ENCODE peak calls at places on chromosomes 4 and X, in six cellular contexts. One of them, this sample, is unnamed.

GRCh38 chr4:141375855-141376254 is 155.2 kb downstream of the ZNF330 start:
- DNase-seq in aorta: no peak
- DNase-seq in sigmoid colon: no peak
- DNase-seq in psoas muscle: no peak
- DNase-seq in ovary: no peak
- DNase-seq in left ventricle myocardium inferior: no peak
- DNase-seq in this sample: no peak

GRCh38 chr4:59247032-59247431 is 1953.1 kb upstream of the ADGRL3 start:
- DNase-seq in aorta: no peak
- DNase-seq in psoas muscle: no peak
- DNase-seq in sigmoid colon: no peak
- DNase-seq in left ventricle myocardium inferior: no peak
- DNase-seq in ovary: no peak
- DNase-seq in this sample: no peak

GRCh38 chr4:137376312-137376711 is 156.0 kb downstream of the PCDH18 start:
- DNase-seq in ovary: no peak
- DNase-seq in left ventricle myocardium inferior: no peak
- DNase-seq in psoas muscle: no peak
- DNase-seq in aorta: no peak
- DNase-seq in sigmoid colon: no peak
- DNase-seq in this sample: no peak

GRCh38 chr4:24664956-24665355 is 80.6 kb upstream of the DHX15 start:
- DNase-seq in ovary: no peak
- DNase-seq in psoas muscle: no peak
- DNase-seq in aorta: no peak
- DNase-seq in sigmoid colon: no peak
- DNase-seq in left ventricle myocardium inferior: no peak
- DNase-seq in this sample: no peak

GRCh38 chr4:95560791-95561190 is 12.0 kb upstream of the UNC5C start:
- DNase-seq in psoas muscle: no peak
- DNase-seq in ovary: no peak
- DNase-seq in aorta: no peak
- DNase-seq in left ventricle myocardium inferior: no peak
- DNase-seq in sigmoid colon: no peak
- DNase-seq in this sample: no peak

GRCh38 chr4:70197842-70198241 is 2.3 kb downstream of the ODAM start:
- DNase-seq in left ventricle myocardium inferior: no peak
- DNase-seq in sigmoid colon: no peak
- DNase-seq in psoas muscle: no peak
- DNase-seq in aorta: no peak
- DNase-seq in ovary: no peak
- DNase-seq in this sample: no peak

GRCh38 chr4:20445933-20446723 is 194.4 kb downstream of the SLIT2 start:
- DNase-seq in sigmoid colon: no peak
- DNase-seq in psoas muscle: no peak
- DNase-seq in ovary: no peak
- DNase-seq in left ventricle myocardium inferior: no peak
- DNase-seq in aorta: no peak
- DNase-seq in this sample: no peak

GRCh38 chr4:164357957-164358356 is 396.0 kb upstream of the SMIM31 start:
- DNase-seq in sigmoid colon: no peak
- DNase-seq in ovary: no peak
- DNase-seq in left ventricle myocardium inferior: no peak
- DNase-seq in aorta: no peak
- DNase-seq in psoas muscle: no peak
- DNase-seq in this sample: no peak

GRCh38 chr4:2186865-2187172 is 55.1 kb downstream of the HAUS3 start:
- DNase-seq in ovary: no peak
- DNase-seq in aorta: no peak
- DNase-seq in psoas muscle: no peak
- DNase-seq in left ventricle myocardium inferior: no peak
- DNase-seq in sigmoid colon: no peak
- DNase-seq in this sample: no peak

GRCh38 chr4:135418353-135418752 is 1216.8 kb upstream of the PABPC4L start:
- DNase-seq in left ventricle myocardium inferior: no peak
- DNase-seq in aorta: no peak
- DNase-seq in psoas muscle: no peak
- DNase-seq in sigmoid colon: no peak
- DNase-seq in ovary: no peak
- DNase-seq in this sample: no peak

GRCh38 chrX:9352683-9353430 is 112.0 kb upstream of the TBL1X start:
- DNase-seq in sigmoid colon: no peak
- DNase-seq in psoas muscle: no peak
- DNase-seq in ovary: no peak
- DNase-seq in left ventricle myocardium inferior: no peak
- DNase-seq in aorta: peak; percentile 65
- DNase-seq in this sample: no peak

GRCh38 chr4:106314960-106315359 is 1.0 kb downstream of the TBCK start:
- DNase-seq in sigmoid colon: no peak
- DNase-seq in ovary: no peak
- DNase-seq in aorta: no peak
- DNase-seq in left ventricle myocardium inferior: no peak
- DNase-seq in psoas muscle: no peak
- DNase-seq in this sample: no peak

GRCh38 chrX:10769165-10769564 is 148.8 kb upstream of the MID1 start:
- DNase-seq in aorta: no peak
- DNase-seq in left ventricle myocardium inferior: no peak
- DNase-seq in psoas muscle: no peak
- DNase-seq in sigmoid colon: no peak
- DNase-seq in ovary: no peak
- DNase-seq in this sample: no peak

GRCh38 chr4:118335316-118335715 is 17.5 kb downstream of the PRSS12 start:
- DNase-seq in psoas muscle: no peak
- DNase-seq in ovary: no peak
- DNase-seq in aorta: no peak
- DNase-seq in left ventricle myocardium inferior: no peak
- DNase-seq in sigmoid colon: no peak
- DNase-seq in this sample: no peak

GRCh38 chrX:104428231-104428630 is 137.8 kb upstream of the IL1RAPL2 start:
- DNase-seq in aorta: no peak
- DNase-seq in psoas muscle: no peak
- DNase-seq in sigmoid colon: no peak
- DNase-seq in ovary: no peak
- DNase-seq in left ventricle myocardium inferior: no peak
- DNase-seq in this sample: no peak

GRCh38 chr4:184330008-184330400 is 112.3 kb upstream of the ENPP6 start:
- DNase-seq in aorta: peak; percentile 85
- DNase-seq in left ventricle myocardium inferior: peak; percentile 28
- DNase-seq in sigmoid colon: peak; percentile 81
- DNase-seq in ovary: no peak
- DNase-seq in psoas muscle: peak; percentile 64
- DNase-seq in this sample: no peak

GRCh38 chrX:102129473-102129872 is 4.0 kb downstream of the TCEAL2 start:
- DNase-seq in aorta: no peak
- DNase-seq in left ventricle myocardium inferior: no peak
- DNase-seq in sigmoid colon: no peak
- DNase-seq in psoas muscle: no peak
- DNase-seq in ovary: no peak
- DNase-seq in this sample: no peak

GRCh38 chr4:16659120-16659519 is 239.3 kb downstream of the LDB2 start:
- DNase-seq in psoas muscle: no peak
- DNase-seq in ovary: no peak
- DNase-seq in sigmoid colon: no peak
- DNase-seq in aorta: no peak
- DNase-seq in left ventricle myocardium inferior: no peak
- DNase-seq in this sample: no peak

GRCh38 chrX:74395556-74395955 is 25.7 kb upstream of the SLC16A2 start:
- DNase-seq in aorta: no peak
- DNase-seq in psoas muscle: no peak
- DNase-seq in left ventricle myocardium inferior: no peak
- DNase-seq in sigmoid colon: no peak
- DNase-seq in ovary: no peak
- DNase-seq in this sample: no peak

GRCh38 chr4:85420831-85421230 is 54.1 kb upstream of the ARHGAP24 start:
- DNase-seq in psoas muscle: no peak
- DNase-seq in ovary: no peak
- DNase-seq in left ventricle myocardium inferior: no peak
- DNase-seq in aorta: no peak
- DNase-seq in sigmoid colon: no peak
- DNase-seq in this sample: no peak

GRCh38 chrX:108123591-108124366 is 32.2 kb downstream of the ATG4A start:
- DNase-seq in ovary: no peak
- DNase-seq in aorta: no peak
- DNase-seq in psoas muscle: peak; percentile 57
- DNase-seq in left ventricle myocardium inferior: peak; percentile 18
- DNase-seq in sigmoid colon: no peak
- DNase-seq in this sample: no peak

GRCh38 chr4:79454656-79455055 is 46.6 kb upstream of the GK2 start:
- DNase-seq in left ventricle myocardium inferior: no peak
- DNase-seq in ovary: no peak
- DNase-seq in psoas muscle: no peak
- DNase-seq in aorta: no peak
- DNase-seq in sigmoid colon: no peak
- DNase-seq in this sample: no peak

GRCh38 chrX:68894513-68895338 is 65.9 kb downstream of the EFNB1 start:
- DNase-seq in aorta: peak; percentile 83
- DNase-seq in sigmoid colon: peak; percentile 85
- DNase-seq in ovary: peak; percentile 48
- DNase-seq in left ventricle myocardium inferior: peak; percentile 62
- DNase-seq in psoas muscle: peak; percentile 79
- DNase-seq in this sample: no peak

GRCh38 chr4:6647582-6648230 is 7.2 kb downstream of the MRFAP1 start:
- DNase-seq in left ventricle myocardium inferior: no peak
- DNase-seq in ovary: no peak
- DNase-seq in psoas muscle: no peak
- DNase-seq in aorta: no peak
- DNase-seq in sigmoid colon: no peak
- DNase-seq in this sample: no peak

GRCh38 chr4:149112109-149112508 is 669.9 kb upstream of the NR3C2 start:
- DNase-seq in psoas muscle: no peak
- DNase-seq in sigmoid colon: no peak
- DNase-seq in ovary: no peak
- DNase-seq in left ventricle myocardium inferior: no peak
- DNase-seq in aorta: no peak
- DNase-seq in this sample: no peak

GRCh38 chr4:158581161-158581560 is 59.5 kb downstream of the RXFP1 start:
- DNase-seq in sigmoid colon: no peak
- DNase-seq in left ventricle myocardium inferior: no peak
- DNase-seq in psoas muscle: no peak
- DNase-seq in aorta: no peak
- DNase-seq in ovary: no peak
- DNase-seq in this sample: no peak

GRCh38 chr4:158588777-158589176 is 67.1 kb downstream of the RXFP1 start:
- DNase-seq in sigmoid colon: no peak
- DNase-seq in psoas muscle: no peak
- DNase-seq in aorta: no peak
- DNase-seq in left ventricle myocardium inferior: no peak
- DNase-seq in ovary: no peak
- DNase-seq in this sample: no peak

GRCh38 chr4:158590219-158590618 is 68.5 kb downstream of the RXFP1 start:
- DNase-seq in sigmoid colon: no peak
- DNase-seq in psoas muscle: no peak
- DNase-seq in ovary: no peak
- DNase-seq in aorta: no peak
- DNase-seq in left ventricle myocardium inferior: no peak
- DNase-seq in this sample: no peak

GRCh38 chr4:158588285-158588684 is 66.6 kb downstream of the RXFP1 start:
- DNase-seq in aorta: no peak
- DNase-seq in left ventricle myocardium inferior: no peak
- DNase-seq in psoas muscle: no peak
- DNase-seq in sigmoid colon: no peak
- DNase-seq in ovary: no peak
- DNase-seq in this sample: no peak

GRCh38 chr4:158586881-158587280 is 65.2 kb downstream of the RXFP1 start:
- DNase-seq in aorta: no peak
- DNase-seq in sigmoid colon: no peak
- DNase-seq in psoas muscle: no peak
- DNase-seq in left ventricle myocardium inferior: no peak
- DNase-seq in ovary: no peak
- DNase-seq in this sample: no peak
- H3K9me3 ChIP-seq in aorta: no peaks in the 10 kb centered on the region
- H3K9me3 ChIP-seq in sigmoid colon: no peaks in the 10 kb centered on the region
- H3K9me3 ChIP-seq in psoas muscle: no peaks in the 10 kb centered on the region
- H3K9me3 ChIP-seq in left ventricle myocardium inferior: no peaks in the 10 kb centered on the region
- H3K9me3 ChIP-seq in ovary: no peaks in the 10 kb centered on the region
- H3K9me3 ChIP-seq in this sample: no peaks in the 10 kb centered on the region

DNA sequence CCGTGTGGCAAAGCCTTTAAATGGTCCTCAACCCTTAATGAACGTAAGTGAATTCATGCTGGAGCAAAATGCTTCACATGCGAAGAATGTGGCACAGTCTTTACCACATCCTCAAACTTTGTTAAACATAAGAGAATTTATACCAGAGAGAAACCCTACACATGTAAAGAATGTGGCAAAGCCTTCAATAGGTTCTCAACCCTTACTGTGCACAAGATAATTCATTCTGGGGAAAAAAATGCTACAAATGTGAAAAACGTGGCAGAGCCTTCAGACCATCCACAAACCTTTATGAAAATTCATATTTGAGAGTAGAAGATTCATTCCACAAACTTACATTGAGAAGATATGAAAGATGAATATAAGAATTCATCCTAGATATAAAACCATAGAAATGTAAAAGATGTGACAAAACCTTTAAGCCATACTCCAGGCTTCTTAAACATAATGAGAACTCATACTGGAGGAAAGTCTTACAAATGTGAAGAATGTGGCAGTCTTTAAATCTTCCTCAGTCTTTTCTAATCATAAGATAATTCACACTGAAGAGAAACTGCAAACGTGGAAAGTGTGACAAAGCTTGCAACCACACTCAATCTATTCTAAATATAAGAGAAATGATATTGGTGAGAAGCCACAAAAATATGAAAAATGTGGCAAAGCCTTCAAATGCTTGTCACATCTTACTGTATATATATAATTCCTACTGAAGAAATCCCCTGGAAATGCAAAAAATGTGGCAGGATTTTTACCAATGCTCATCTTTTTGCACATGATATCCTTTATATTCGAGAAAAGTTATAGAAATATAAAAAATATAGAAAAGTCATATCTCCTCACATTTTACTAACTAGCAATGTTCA is 36.9 kb downstream of the ZNF141 start:
- DNase-seq in psoas muscle: no peak
- DNase-seq in sigmoid colon: no peak
- DNase-seq in left ventricle myocardium inferior: no peak
- DNase-seq in ovary: no peak
- DNase-seq in aorta: no peak
- DNase-seq in this sample: no peak
- H3K9me3 ChIP-seq in psoas muscle: peaks cover 96% of the 10 kb centered on the region
- H3K9me3 ChIP-seq in sigmoid colon: peaks cover 89% of the 10 kb centered on the region
- H3K9me3 ChIP-seq in left ventricle myocardium inferior: peaks cover 100% of the 10 kb centered on the region
- H3K9me3 ChIP-seq in ovary: peaks cover 43% of the 10 kb centered on the region
- H3K9me3 ChIP-seq in aorta: peaks cover 21% of the 10 kb centered on the region
- H3K9me3 ChIP-seq in this sample: peaks cover 57% of the 10 kb centered on the region

DNA sequence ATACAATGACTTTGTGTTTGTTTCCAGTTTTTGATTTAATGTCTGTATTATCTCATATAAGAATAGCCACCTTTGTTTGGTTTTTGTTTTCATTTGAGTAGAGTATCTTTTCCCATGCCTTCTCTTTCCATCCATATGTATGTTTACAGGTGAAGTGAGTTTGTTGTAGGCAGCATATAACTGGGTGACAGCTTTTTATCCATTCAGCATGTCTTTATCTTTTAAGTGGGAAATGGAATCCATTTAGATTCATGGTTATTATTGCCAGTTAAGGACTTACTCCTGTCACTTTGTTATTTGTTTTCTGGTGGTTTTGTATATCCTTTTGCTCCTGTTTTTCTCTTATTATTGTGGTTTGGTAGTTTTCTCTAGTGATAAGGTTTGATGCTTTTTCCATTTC is 34.3 kb downstream of the SCLT1 start:
- DNase-seq in left ventricle myocardium inferior: no peak
- DNase-seq in psoas muscle: no peak
- DNase-seq in sigmoid colon: no peak
- DNase-seq in aorta: no peak
- DNase-seq in ovary: no peak
- DNase-seq in this sample: no peak
- H3K9me3 ChIP-seq in left ventricle myocardium inferior: peaks cover 100% of the 10 kb centered on the region
- H3K9me3 ChIP-seq in psoas muscle: peaks cover 62% of the 10 kb centered on the region
- H3K9me3 ChIP-seq in sigmoid colon: peaks cover 60% of the 10 kb centered on the region
- H3K9me3 ChIP-seq in aorta: peaks cover 23% of the 10 kb centered on the region
- H3K9me3 ChIP-seq in ovary: peaks cover 19% of the 10 kb centered on the region
- H3K9me3 ChIP-seq in this sample: peaks cover 20% of the 10 kb centered on the region

GRCh38 chrX:19810370-19810769 is 77.0 kb downstream of the SH3KBP1 start:
- DNase-seq in sigmoid colon: no peak
- DNase-seq in aorta: no peak
- DNase-seq in psoas muscle: no peak
- DNase-seq in left ventricle myocardium inferior: no peak
- DNase-seq in ovary: no peak
- DNase-seq in this sample: no peak
- H3K9me3 ChIP-seq in sigmoid colon: no peaks in the 10 kb centered on the region
- H3K9me3 ChIP-seq in aorta: no peaks in the 10 kb centered on the region
- H3K9me3 ChIP-seq in psoas muscle: no peaks in the 10 kb centered on the region
- H3K9me3 ChIP-seq in left ventricle myocardium inferior: no peaks in the 10 kb centered on the region
- H3K9me3 ChIP-seq in ovary: no peaks in the 10 kb centered on the region
- H3K9me3 ChIP-seq in this sample: no peaks in the 10 kb centered on the region